ENCODE peak calls at places on chromosomes 4 and X, in nine cellular contexts. N is AG04449; C is HL-60; H is cardiac fibroblast; Q is heart left ventricle; I is brain microvascular endothelial cell; S is tibial nerve; A is CD8-positive, alpha-beta T cell; Y is AG10803. P is an unnamed sample.

GRCh38 chrX:68183612-68184214 is 249.6 kb downstream of the OPHN1 start:
- DNase-seq in N (no peak), C (no peak), H (peak), Q (no peak), I (peak), S (no peak), A (no peak), Y (peak), P (no peak)

GRCh38 chr4:103199009-103199408 is 866 bp upstream of the CENPE start:
- DNase-seq in N (no peak), C (no peak), H (no peak), Q (no peak), I (no peak), S (no peak), A (no peak), Y (no peak), P (no peak)

GRCh38 chr4:8117278-8117682 is 41.3 kb downstream of the ABLIM2 start:
- DNase-seq in N (no peak), C (no peak), H (peak), Q (peak), I (peak), S (peak), A (no peak), Y (peak), P (no peak)

GRCh38 chr4:102390438-102390837 is 45.2 kb upstream of the SLC39A8 start:
- DNase-seq in N (no peak), C (peak), H (peak), Q (no peak), I (peak), S (no peak), A (no peak), Y (no peak), P (no peak)

GRCh38 chr4:143407475-143407874 is 70.8 kb downstream of the GAB1 start:
- DNase-seq in N (no peak), C (no peak), H (no peak), Q (no peak), I (no peak), S (no peak), A (no peak), Y (no peak), P (no peak)

GRCh38 chrX:51332188-51332942 is at the start of gene NUDT10:
- DNase-seq in N (no peak), C (no peak), H (peak), Q (peak), I (peak), S (peak), A (no peak), Y (peak), P (no peak)

GRCh38 chrX:24023972-24024664 is 2.9 kb downstream of the KLHL15 start:
- DNase-seq in N (no peak), C (no peak), H (peak), Q (no peak), I (peak), S (peak), A (no peak), Y (no peak), P (no peak)

GRCh38 chrX:47690175-47690574 is 31.2 kb upstream of the UXT start:
- DNase-seq in N (no peak), C (no peak), H (peak), Q (no peak), I (no peak), S (no peak), A (no peak), Y (peak), P (no peak)

GRCh38 chr4:160180206-160180605 is 1077.3 kb downstream of the RAPGEF2 start:
- DNase-seq in N (no peak), C (no peak), H (no peak), Q (no peak), I (peak), S (no peak), A (no peak), Y (peak), P (no peak)

GRCh38 chr4:161403781-161404180 is 760.0 kb downstream of the FSTL5 start:
- DNase-seq in N (no peak), C (no peak), H (no peak), Q (no peak), I (no peak), S (no peak), A (no peak), Y (no peak), P (no peak)

GRCh38 chr4:169244210-169244609 is 26.5 kb downstream of the SH3RF1 start:
- DNase-seq in N (no peak), C (no peak), H (peak), Q (no peak), I (no peak), S (no peak), A (no peak), Y (no peak), P (no peak)

GRCh38 chrX:19174401-19175025 is 52.2 kb upstream of the ADGRG2 start:
- DNase-seq in N (peak), C (no peak), H (peak), Q (no peak), I (peak), S (peak), A (no peak), Y (peak), P (peak)

GRCh38 chr4:185280608-185281007 is 71.2 kb downstream of the SNX25 start:
- DNase-seq in N (no peak), C (no peak), H (no peak), Q (no peak), I (no peak), S (no peak), A (no peak), Y (no peak), P (no peak)

GRCh38 chr4:151429957-151430548 is 21.1 kb downstream of the FHIP1A start:
- DNase-seq in N (no peak), C (no peak), H (no peak), Q (no peak), I (no peak), S (no peak), A (no peak), Y (no peak), P (no peak)

GRCh38 chrX:52271212-52271611 is 86.5 kb downstream of the MAGED4 start:
- DNase-seq in N (no peak), C (no peak), H (peak), Q (no peak), I (no peak), S (no peak), A (no peak), Y (peak), P (no peak)

GRCh38 chr4:111296466-111296865 is 673.6 kb upstream of the PITX2 start:
- DNase-seq in N (no peak), C (no peak), H (no peak), Q (no peak), I (no peak), S (no peak), A (no peak), Y (no peak), P (no peak)

GRCh38 chr4:186104895-186105720 is 604 bp downstream of the FAM149A start:
- DNase-seq in N (no peak), C (no peak), H (no peak), Q (no peak), I (no peak), S (no peak), A (no peak), Y (no peak), P (no peak)

GRCh38 chr4:42133006-42133405 is 19.4 kb downstream of the BEND4 start:
- DNase-seq in N (no peak), C (no peak), H (no peak), Q (no peak), I (no peak), S (no peak), A (no peak), Y (no peak), P (no peak)

GRCh38 chr4:145285928-145286327 is 105.5 kb upstream of the OTUD4 start:
- DNase-seq in N (no peak), C (peak), H (peak), Q (no peak), I (peak), S (no peak), A (no peak), Y (peak), P (no peak)

GRCh38 chrX:57583477-57583876 is 8.3 kb upstream of the ZXDB start:
- DNase-seq in N (no peak), C (no peak), H (no peak), Q (no peak), I (no peak), S (no peak), A (no peak), Y (no peak), P (no peak)

GRCh38 chr4:3401436-3402171 is 40.2 kb upstream of the HGFAC start:
- DNase-seq in N (no peak), C (no peak), H (no peak), Q (peak), I (peak), S (no peak), A (no peak), Y (no peak), P (no peak)

GRCh38 chr4:1503583-1504471 is 97.6 kb upstream of the NKX1-1 start:
- DNase-seq in N (no peak), C (no peak), H (no peak), Q (peak), I (no peak), S (no peak), A (no peak), Y (no peak), P (no peak)

GRCh38 chrX:142036111-142036510 is 132.4 kb downstream of the MAGEC1 start:
- DNase-seq in N (no peak), C (no peak), H (peak), Q (no peak), I (no peak), S (no peak), A (no peak), Y (no peak), P (no peak)

GRCh38 chrX:96436105-96436504 is 248.5 kb upstream of the DIAPH2 start:
- DNase-seq in N (peak), C (no peak), H (peak), Q (no peak), I (peak), S (no peak), A (no peak), Y (peak), P (no peak)

GRCh38 chr4:53576218-53576617 is 15.1 kb downstream of the LNX1 start:
- DNase-seq in N (no peak), C (no peak), H (no peak), Q (no peak), I (no peak), S (no peak), A (no peak), Y (no peak), P (no peak)

GRCh38 chr4:7909966-7910720 is 29.5 kb downstream of the AFAP1 start:
- DNase-seq in N (no peak), C (no peak), H (peak), Q (no peak), I (no peak), S (no peak), A (no peak), Y (peak), P (no peak)

GRCh38 chr4:6526696-6527095 is 48.3 kb upstream of the MAN2B2 start:
- DNase-seq in N (no peak), C (no peak), H (no peak), Q (no peak), I (no peak), S (no peak), A (no peak), Y (no peak), P (no peak)

GRCh38 chrX:83916525-83916924 is 55.6 kb downstream of the CYLC1 start:
- DNase-seq in N (no peak), C (no peak), H (no peak), Q (no peak), I (no peak), S (no peak), A (no peak), Y (peak), P (no peak)

GRCh38 chr4:102817021-102817605 is 10.2 kb downstream of the UBE2D3 start:
- DNase-seq in N (no peak), C (no peak), H (no peak), Q (no peak), I (no peak), S (no peak), A (no peak), Y (no peak), P (no peak)

GRCh38 chr4:165874072-165874798 is 1.2 kb downstream of the TLL1 start:
- DNase-seq in N (no peak), C (no peak), H (peak), Q (peak), I (no peak), S (no peak), A (no peak), Y (no peak), P (no peak)

GRCh38 chr4:2281575-2282343 is 19.9 kb upstream of the MXD4 start:
- DNase-seq in N (no peak), C (no peak), H (no peak), Q (peak), I (no peak), S (no peak), A (peak), Y (no peak), P (no peak)

GRCh38 chr4:55125763-55126541 is 557 bp upstream of the KDR start:
- DNase-seq in N (no peak), C (no peak), H (peak), Q (no peak), I (no peak), S (no peak), A (no peak), Y (peak), P (no peak)

GRCh38 chr4:135267148-135267878 is 1065.7 kb upstream of the PABPC4L start:
- DNase-seq in N (no peak), C (no peak), H (no peak), Q (no peak), I (no peak), S (no peak), A (no peak), Y (no peak), P (no peak)

DNA sequence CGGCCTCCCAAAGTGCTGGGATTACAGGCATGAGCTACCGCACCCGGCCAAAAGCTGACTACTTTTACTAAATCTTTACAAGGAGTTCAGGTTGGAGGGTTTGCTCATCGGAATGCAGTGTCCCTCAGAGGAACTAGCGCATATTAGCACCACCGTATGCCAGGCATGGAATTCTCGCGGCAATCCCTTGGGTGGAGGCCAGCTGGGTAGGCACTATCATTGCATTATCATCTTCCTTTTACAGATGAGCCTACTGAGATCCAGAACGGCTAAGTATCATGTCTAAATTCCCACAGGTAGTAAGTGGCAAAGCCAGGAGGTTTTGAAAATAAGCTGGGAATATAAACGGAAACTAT is 6.1 kb upstream of the CXorf66 start:
- DNase-seq in N (no peak), C (no peak), H (no peak), Q (no peak), I (no peak), S (no peak), A (no peak), Y (no peak), P (no peak)
- TF ChIP-seq CTCF in N (no peak), C (no peak), H (no peak), Q (no peak), I (no peak), S (no peak), A (no peak), Y (no peak), P (no peak)

DNA sequence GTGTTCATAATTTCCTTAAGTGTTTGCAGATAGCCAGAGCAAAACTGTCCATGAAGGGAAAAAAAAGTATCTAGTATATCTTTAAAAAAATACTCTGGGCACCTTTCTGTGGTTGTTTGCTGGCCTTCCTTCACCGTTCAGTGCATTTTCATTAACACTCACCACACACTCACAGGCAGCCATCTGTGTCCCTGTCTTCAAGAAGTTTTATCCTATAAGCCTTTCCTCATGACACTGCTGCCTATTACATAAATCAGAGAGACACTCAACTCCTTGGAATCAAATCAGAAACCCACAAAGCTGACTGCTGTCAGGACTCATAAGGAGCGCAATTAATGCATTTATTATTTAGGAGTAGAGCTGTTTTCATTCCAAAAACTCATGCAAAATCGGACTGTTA is 1720.2 kb downstream of the PCDH7 start:
- DNase-seq in N (no peak), C (no peak), H (no peak), Q (no peak), I (no peak), S (no peak), A (no peak), Y (no peak), P (no peak)
- H3K4me3 ChIP-seq in N (no peak), C (no peak), H (no peak), Q (no peak), I (no peak), S (no peak), A (no peak), Y (no peak), P (no peak)

GRCh38 chr4:174284181-174284886 is 623 bp downstream of the CEP44 start:
- DNase-seq in N (peak), C (no peak), H (peak), Q (no peak), I (peak), S (no peak), A (no peak), Y (peak), P (no peak)

GRCh38 chr4:174281182-174281737 is 2.2 kb downstream of the FBXO8 start:
- DNase-seq in N (no peak), C (no peak), H (no peak), Q (no peak), I (no peak), S (no peak), A (no peak), Y (no peak), P (no peak)

GRCh38 chr4:174283507-174284180 is at the start of the genes CEP44 and FBXO8:
- DNase-seq in N (peak), C (peak), H (peak), Q (peak), I (peak), S (peak), A (peak), Y (peak), P (peak)

GRCh38 chr4:174279433-174279832 is 4.0 kb downstream of the FBXO8 start:
- DNase-seq in N (no peak), C (no peak), H (no peak), Q (no peak), I (no peak), S (no peak), A (no peak), Y (no peak), P (no peak)

GRCh38 chr4:174282836-174283506 is 496 bp downstream of the FBXO8 start:
- DNase-seq in N (peak), C (peak), H (peak), Q (peak), I (peak), S (peak), A (peak), Y (peak), P (peak)
- TF ChIP-seq CTCF in N (no peak), C (no peak), H (no peak), Q (no peak), I (no peak), S (no peak), A (no peak), Y (no peak), P (no peak)

GRCh38 chr4:141560056-141560455 is 76.3 kb upstream of the IL15 start:
- DNase-seq in N (no peak), C (no peak), H (no peak), Q (no peak), I (no peak), S (no peak), A (no peak), Y (peak), P (no peak)
- H3K4me3 ChIP-seq in N (no peak), C (no peak), H (no peak), Q (no peak), I (no peak), S (no peak), A (no peak), Y (no peak), P (no peak)

GRCh38 chrX:131802836-131803626 is 220.1 kb upstream of the STK26 start:
- DNase-seq in N (no peak), C (no peak), H (no peak), Q (no peak), I (no peak), S (no peak), A (no peak), Y (no peak), P (peak)
- TF ChIP-seq CTCF in N (no peak), C (no peak), H (peak), Q (peak), I (peak), S (no peak), A (no peak), Y (no peak), P (peak)

DNA sequence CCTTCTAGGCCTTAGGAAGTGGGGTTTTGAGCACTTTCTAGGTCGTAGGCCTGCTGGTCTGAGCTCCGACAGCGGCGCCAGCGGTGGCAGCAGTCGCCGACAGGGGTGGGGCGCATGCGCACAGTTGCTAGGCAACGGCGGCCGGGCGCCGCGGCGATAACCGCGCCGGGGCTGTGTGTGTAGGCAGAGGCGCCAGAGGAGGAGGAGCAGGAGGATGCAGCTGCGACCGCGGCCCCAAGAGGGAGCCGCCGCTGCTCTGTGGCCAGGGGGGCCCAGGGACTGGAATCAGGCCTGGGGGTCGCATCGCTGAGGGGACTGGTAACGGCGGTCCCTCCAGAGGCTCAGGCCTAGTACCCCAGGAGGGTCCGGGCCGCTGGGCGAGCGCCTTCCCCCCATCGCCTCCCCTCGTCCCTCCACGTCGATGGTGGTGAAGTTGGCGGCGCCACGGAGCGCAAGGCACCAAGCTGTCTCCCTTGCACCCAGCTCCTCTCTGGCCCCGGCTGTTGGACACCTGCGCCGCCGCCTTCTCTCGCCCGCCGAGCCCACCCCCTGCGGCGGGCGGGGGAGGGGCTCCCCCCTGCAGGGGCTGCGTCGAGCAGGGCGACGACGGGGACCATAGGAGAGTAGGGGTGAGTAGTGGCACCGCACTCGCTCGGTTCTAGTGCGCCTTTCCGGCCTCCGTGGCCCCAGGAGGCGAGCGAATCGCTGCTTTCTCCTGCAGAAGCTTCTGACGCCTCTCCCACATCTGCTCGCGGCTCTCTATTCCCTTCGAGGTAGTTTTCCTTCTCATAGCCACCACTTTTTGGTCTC is 58.6 kb upstream of the ZC4H2 start:
- DNase-seq in N (no peak), C (peak), H (peak), Q (peak), I (peak), S (peak), A (peak), Y (peak), P (peak)
- H3K4me3 ChIP-seq in N (peak), C (peak), H (peak), Q (peak), I (peak), S (peak), A (peak), Y (peak), P (peak)

GRCh38 chr4:5247735-5248134 is 196.5 kb downstream of the STK32B start:
- DNase-seq in N (no peak), C (no peak), H (no peak), Q (no peak), I (no peak), S (no peak), A (no peak), Y (no peak), P (no peak)

GRCh38 chr4:5249727-5250126 is 198.4 kb downstream of the STK32B start:
- DNase-seq in N (no peak), C (no peak), H (no peak), Q (no peak), I (no peak), S (no peak), A (no peak), Y (no peak), P (no peak)
- TF ChIP-seq CTCF in N (no peak), C (no peak), H (no peak), Q (no peak), I (no peak), S (no peak), A (no peak), Y (no peak), P (no peak)

GRCh38 chrX:1118572-1119199 is 93.8 kb downstream of the CRLF2 start:
- DNase-seq in N (no peak), C (no peak), H (no peak), Q (no peak), I (no peak), S (no peak), A (no peak), Y (no peak), P (no peak)
- H3K4me3 ChIP-seq in N (no peak), C (no peak), H (no peak), Q (no peak), I (no peak), S (no peak), A (no peak), Y (no peak), P (no peak)

GRCh38 chrX:81280148-81280547 is 78.2 kb downstream of the SH3BGRL start:
- DNase-seq in N (no peak), C (no peak), H (no peak), Q (no peak), I (no peak), S (no peak), A (no peak), Y (no peak), P (no peak)
- TF ChIP-seq CTCF in N (no peak), C (no peak), H (no peak), Q (no peak), I (peak), S (no peak), A (no peak), Y (no peak), P (no peak)

P was measured in ascending aorta.